ENCODE peak calls at places on chromosomes 7 and 10, in seven cellular contexts. One of them, this sample, is unnamed.
A peak's percentile ranks its signal among the peaks of the same experiment; 100 is the strongest.

GRCh38 chr7:157438121-157439025 is 101.6 kb downstream of the DNAJB6 start:
- DNase-seq in GM04504: no peak
- DNase-seq in GM23338: no peak
- DNase-seq in fibroblast of pulmonary artery: no peak
- DNase-seq in NCI-H1092 treated with DMSO at 0.1 percent for 48 hours: no peak
- DNase-seq in activated CD4-positive, alpha-beta T cell treated with anti-CD3 and anti-CD28 coated beads, Interleukin-2, amount 50 U/mL, for 1 hour: no peak
- DNase-seq in NCI-H748 treated with DMSO at 0.1 percent for 48 hours: no peak
- DNase-seq in this sample: no peak

GRCh38 chr10:66277481-66277880 is 648.4 kb upstream of the LRRTM3 start:
- DNase-seq in fibroblast of pulmonary artery: no peak
- DNase-seq in NCI-H1092 treated with DMSO at 0.1 percent for 48 hours: no peak
- DNase-seq in GM04504: no peak
- DNase-seq in activated CD4-positive, alpha-beta T cell treated with anti-CD3 and anti-CD28 coated beads, Interleukin-2, amount 50 U/mL, for 1 hour: no peak
- DNase-seq in GM23338: peak; percentile 51
- DNase-seq in NCI-H748 treated with DMSO at 0.1 percent for 48 hours: no peak
- DNase-seq in this sample: no peak

GRCh38 chr10:127906548-127907377 is at the start of gene PTPRE:
- DNase-seq in activated CD4-positive, alpha-beta T cell treated with anti-CD3 and anti-CD28 coated beads, Interleukin-2, amount 50 U/mL, for 1 hour: peak; percentile 60
- DNase-seq in GM04504: peak; percentile 28
- DNase-seq in NCI-H1092 treated with DMSO at 0.1 percent for 48 hours: peak; percentile 2
- DNase-seq in fibroblast of pulmonary artery: peak; percentile 69
- DNase-seq in NCI-H748 treated with DMSO at 0.1 percent for 48 hours: no peak
- DNase-seq in GM23338: peak; percentile 83
- DNase-seq in this sample: peak; percentile 48

GRCh38 chr7:38565289-38565688 is 65.9 kb downstream of the AMPH start:
- DNase-seq in fibroblast of pulmonary artery: no peak
- DNase-seq in activated CD4-positive, alpha-beta T cell treated with anti-CD3 and anti-CD28 coated beads, Interleukin-2, amount 50 U/mL, for 1 hour: no peak
- DNase-seq in NCI-H1092 treated with DMSO at 0.1 percent for 48 hours: no peak
- DNase-seq in GM23338: no peak
- DNase-seq in GM04504: no peak
- DNase-seq in NCI-H748 treated with DMSO at 0.1 percent for 48 hours: no peak
- DNase-seq in this sample: no peak

GRCh38 chr10:99630439-99630838 is 10.2 kb upstream of the SLC25A28 start:
- DNase-seq in NCI-H1092 treated with DMSO at 0.1 percent for 48 hours: no peak
- DNase-seq in GM23338: no peak
- DNase-seq in NCI-H748 treated with DMSO at 0.1 percent for 48 hours: no peak
- DNase-seq in GM04504: no peak
- DNase-seq in activated CD4-positive, alpha-beta T cell treated with anti-CD3 and anti-CD28 coated beads, Interleukin-2, amount 50 U/mL, for 1 hour: no peak
- DNase-seq in fibroblast of pulmonary artery: peak; percentile 75
- DNase-seq in this sample: peak; percentile 60

GRCh38 chr7:17690030-17690429 is 250.3 kb downstream of the SNX13 start:
- DNase-seq in NCI-H1092 treated with DMSO at 0.1 percent for 48 hours: no peak
- DNase-seq in NCI-H748 treated with DMSO at 0.1 percent for 48 hours: no peak
- DNase-seq in fibroblast of pulmonary artery: peak; percentile 89
- DNase-seq in activated CD4-positive, alpha-beta T cell treated with anti-CD3 and anti-CD28 coated beads, Interleukin-2, amount 50 U/mL, for 1 hour: no peak
- DNase-seq in GM04504: no peak
- DNase-seq in GM23338: no peak
- DNase-seq in this sample: peak; percentile 99

GRCh38 chr7:132436121-132436520 is 140.1 kb downstream of the PLXNA4 start:
- DNase-seq in NCI-H748 treated with DMSO at 0.1 percent for 48 hours: no peak
- DNase-seq in GM04504: no peak
- DNase-seq in GM23338: no peak
- DNase-seq in NCI-H1092 treated with DMSO at 0.1 percent for 48 hours: no peak
- DNase-seq in fibroblast of pulmonary artery: no peak
- DNase-seq in activated CD4-positive, alpha-beta T cell treated with anti-CD3 and anti-CD28 coated beads, Interleukin-2, amount 50 U/mL, for 1 hour: no peak
- DNase-seq in this sample: no peak

GRCh38 chr10:68327889-68328786 is 3.7 kb upstream of the HNRNPH3 start:
- DNase-seq in GM23338: peak; percentile 67
- DNase-seq in NCI-H748 treated with DMSO at 0.1 percent for 48 hours: no peak
- DNase-seq in GM04504: peak; percentile 69
- DNase-seq in NCI-H1092 treated with DMSO at 0.1 percent for 48 hours: peak; percentile 73
- DNase-seq in activated CD4-positive, alpha-beta T cell treated with anti-CD3 and anti-CD28 coated beads, Interleukin-2, amount 50 U/mL, for 1 hour: no peak
- DNase-seq in fibroblast of pulmonary artery: peak; percentile 85
- DNase-seq in this sample: peak; percentile 68

GRCh38 chr10:127720903-127721302 is 16.1 kb upstream of the FOXI2 start:
- DNase-seq in GM23338: peak; percentile 22
- DNase-seq in NCI-H1092 treated with DMSO at 0.1 percent for 48 hours: no peak
- DNase-seq in activated CD4-positive, alpha-beta T cell treated with anti-CD3 and anti-CD28 coated beads, Interleukin-2, amount 50 U/mL, for 1 hour: no peak
- DNase-seq in fibroblast of pulmonary artery: no peak
- DNase-seq in GM04504: no peak
- DNase-seq in NCI-H748 treated with DMSO at 0.1 percent for 48 hours: no peak
- DNase-seq in this sample: no peak

GRCh38 chr10:31620236-31621151 is 301.5 kb downstream of the ZEB1 start:
- DNase-seq in GM04504: no peak
- DNase-seq in NCI-H1092 treated with DMSO at 0.1 percent for 48 hours: no peak
- DNase-seq in activated CD4-positive, alpha-beta T cell treated with anti-CD3 and anti-CD28 coated beads, Interleukin-2, amount 50 U/mL, for 1 hour: no peak
- DNase-seq in fibroblast of pulmonary artery: peak; percentile 58
- DNase-seq in NCI-H748 treated with DMSO at 0.1 percent for 48 hours: no peak
- DNase-seq in GM23338: peak; percentile 80
- DNase-seq in this sample: peak; percentile 93

GRCh38 chr10:104393387-104393786 is 39.8 kb downstream of the CFAP58 start:
- DNase-seq in NCI-H748 treated with DMSO at 0.1 percent for 48 hours: no peak
- DNase-seq in GM04504: no peak
- DNase-seq in NCI-H1092 treated with DMSO at 0.1 percent for 48 hours: no peak
- DNase-seq in GM23338: peak; percentile 19
- DNase-seq in fibroblast of pulmonary artery: no peak
- DNase-seq in activated CD4-positive, alpha-beta T cell treated with anti-CD3 and anti-CD28 coated beads, Interleukin-2, amount 50 U/mL, for 1 hour: no peak
- DNase-seq in this sample: no peak

GRCh38 chr10:123346581-123346980 is 192.4 kb downstream of the BUB3 start:
- DNase-seq in activated CD4-positive, alpha-beta T cell treated with anti-CD3 and anti-CD28 coated beads, Interleukin-2, amount 50 U/mL, for 1 hour: no peak
- DNase-seq in NCI-H1092 treated with DMSO at 0.1 percent for 48 hours: no peak
- DNase-seq in NCI-H748 treated with DMSO at 0.1 percent for 48 hours: no peak
- DNase-seq in fibroblast of pulmonary artery: no peak
- DNase-seq in GM23338: no peak
- DNase-seq in GM04504: no peak
- DNase-seq in this sample: no peak

GRCh38 chr7:113083132-113083833 is 3.3 kb downstream of the GPR85 start:
- DNase-seq in NCI-H748 treated with DMSO at 0.1 percent for 48 hours: no peak
- DNase-seq in fibroblast of pulmonary artery: no peak
- DNase-seq in NCI-H1092 treated with DMSO at 0.1 percent for 48 hours: no peak
- DNase-seq in activated CD4-positive, alpha-beta T cell treated with anti-CD3 and anti-CD28 coated beads, Interleukin-2, amount 50 U/mL, for 1 hour: no peak
- DNase-seq in GM23338: peak; percentile 14
- DNase-seq in GM04504: no peak
- DNase-seq in this sample: no peak

GRCh38 chr10:129784891-129785290 is 179.2 kb downstream of the EBF3 start:
- DNase-seq in fibroblast of pulmonary artery: no peak
- DNase-seq in GM23338: no peak
- DNase-seq in NCI-H1092 treated with DMSO at 0.1 percent for 48 hours: no peak
- DNase-seq in activated CD4-positive, alpha-beta T cell treated with anti-CD3 and anti-CD28 coated beads, Interleukin-2, amount 50 U/mL, for 1 hour: no peak
- DNase-seq in GM04504: no peak
- DNase-seq in NCI-H748 treated with DMSO at 0.1 percent for 48 hours: no peak
- DNase-seq in this sample: no peak

GRCh38 chr10:123295644-123296043 is 141.4 kb downstream of the BUB3 start:
- DNase-seq in GM23338: no peak
- DNase-seq in fibroblast of pulmonary artery: no peak
- DNase-seq in activated CD4-positive, alpha-beta T cell treated with anti-CD3 and anti-CD28 coated beads, Interleukin-2, amount 50 U/mL, for 1 hour: no peak
- DNase-seq in NCI-H1092 treated with DMSO at 0.1 percent for 48 hours: no peak
- DNase-seq in NCI-H748 treated with DMSO at 0.1 percent for 48 hours: no peak
- DNase-seq in GM04504: no peak
- DNase-seq in this sample: no peak

GRCh38 chr7:2639151-2639993 is 7.6 kb downstream of the TTYH3 start:
- DNase-seq in fibroblast of pulmonary artery: no peak
- DNase-seq in NCI-H1092 treated with DMSO at 0.1 percent for 48 hours: no peak
- DNase-seq in GM23338: no peak
- DNase-seq in GM04504: no peak
- DNase-seq in NCI-H748 treated with DMSO at 0.1 percent for 48 hours: no peak
- DNase-seq in activated CD4-positive, alpha-beta T cell treated with anti-CD3 and anti-CD28 coated beads, Interleukin-2, amount 50 U/mL, for 1 hour: no peak
- DNase-seq in this sample: no peak

GRCh38 chr10:102335184-102335583 is 60.3 kb upstream of the NFKB2 start:
- DNase-seq in GM23338: no peak
- DNase-seq in fibroblast of pulmonary artery: peak; percentile 43
- DNase-seq in activated CD4-positive, alpha-beta T cell treated with anti-CD3 and anti-CD28 coated beads, Interleukin-2, amount 50 U/mL, for 1 hour: no peak
- DNase-seq in GM04504: no peak
- DNase-seq in NCI-H748 treated with DMSO at 0.1 percent for 48 hours: no peak
- DNase-seq in NCI-H1092 treated with DMSO at 0.1 percent for 48 hours: no peak
- DNase-seq in this sample: no peak

GRCh38 chr7:132846086-132846485 is 235.8 kb downstream of the CHCHD3 start:
- DNase-seq in NCI-H748 treated with DMSO at 0.1 percent for 48 hours: no peak
- DNase-seq in NCI-H1092 treated with DMSO at 0.1 percent for 48 hours: no peak
- DNase-seq in GM04504: no peak
- DNase-seq in fibroblast of pulmonary artery: no peak
- DNase-seq in GM23338: no peak
- DNase-seq in activated CD4-positive, alpha-beta T cell treated with anti-CD3 and anti-CD28 coated beads, Interleukin-2, amount 50 U/mL, for 1 hour: no peak
- DNase-seq in this sample: no peak

GRCh38 chr7:100897111-100897608 is 1.5 kb upstream of the ACHE start:
- DNase-seq in GM04504: no peak
- DNase-seq in NCI-H1092 treated with DMSO at 0.1 percent for 48 hours: no peak
- DNase-seq in NCI-H748 treated with DMSO at 0.1 percent for 48 hours: no peak
- DNase-seq in fibroblast of pulmonary artery: no peak
- DNase-seq in activated CD4-positive, alpha-beta T cell treated with anti-CD3 and anti-CD28 coated beads, Interleukin-2, amount 50 U/mL, for 1 hour: peak; percentile 57
- DNase-seq in GM23338: peak; percentile 70
- DNase-seq in this sample: no peak

GRCh38 chr7:101166909-101167644 is 1.7 kb upstream of the VGF start:
- DNase-seq in NCI-H748 treated with DMSO at 0.1 percent for 48 hours: no peak
- DNase-seq in NCI-H1092 treated with DMSO at 0.1 percent for 48 hours: no peak
- DNase-seq in GM23338: peak; percentile 98
- DNase-seq in GM04504: no peak
- DNase-seq in fibroblast of pulmonary artery: no peak
- DNase-seq in activated CD4-positive, alpha-beta T cell treated with anti-CD3 and anti-CD28 coated beads, Interleukin-2, amount 50 U/mL, for 1 hour: no peak
- DNase-seq in this sample: peak; percentile 52

GRCh38 chr7:25537678-25538375 is 309.5 kb upstream of the NPVF start:
- DNase-seq in GM23338: no peak
- DNase-seq in fibroblast of pulmonary artery: no peak
- DNase-seq in activated CD4-positive, alpha-beta T cell treated with anti-CD3 and anti-CD28 coated beads, Interleukin-2, amount 50 U/mL, for 1 hour: no peak
- DNase-seq in GM04504: no peak
- DNase-seq in NCI-H748 treated with DMSO at 0.1 percent for 48 hours: no peak
- DNase-seq in NCI-H1092 treated with DMSO at 0.1 percent for 48 hours: no peak
- DNase-seq in this sample: no peak

GRCh38 chr7:131170440-131171105 is 157.1 kb upstream of the MKLN1 start:
- DNase-seq in GM23338: no peak
- DNase-seq in activated CD4-positive, alpha-beta T cell treated with anti-CD3 and anti-CD28 coated beads, Interleukin-2, amount 50 U/mL, for 1 hour: no peak
- DNase-seq in GM04504: no peak
- DNase-seq in fibroblast of pulmonary artery: peak; percentile 31
- DNase-seq in NCI-H1092 treated with DMSO at 0.1 percent for 48 hours: no peak
- DNase-seq in NCI-H748 treated with DMSO at 0.1 percent for 48 hours: no peak
- DNase-seq in this sample: no peak

GRCh38 chr7:101862280-101863220 is 45.1 kb downstream of the CUX1 start:
- DNase-seq in GM04504: no peak
- DNase-seq in GM23338: peak; percentile 60
- DNase-seq in NCI-H748 treated with DMSO at 0.1 percent for 48 hours: no peak
- DNase-seq in fibroblast of pulmonary artery: no peak
- DNase-seq in activated CD4-positive, alpha-beta T cell treated with anti-CD3 and anti-CD28 coated beads, Interleukin-2, amount 50 U/mL, for 1 hour: no peak
- DNase-seq in NCI-H1092 treated with DMSO at 0.1 percent for 48 hours: no peak
- DNase-seq in this sample: peak; percentile 19

GRCh38 chr10:66642217-66642616 is 283.6 kb upstream of the LRRTM3 start:
- DNase-seq in NCI-H1092 treated with DMSO at 0.1 percent for 48 hours: no peak
- DNase-seq in GM23338: no peak
- DNase-seq in activated CD4-positive, alpha-beta T cell treated with anti-CD3 and anti-CD28 coated beads, Interleukin-2, amount 50 U/mL, for 1 hour: no peak
- DNase-seq in NCI-H748 treated with DMSO at 0.1 percent for 48 hours: no peak
- DNase-seq in fibroblast of pulmonary artery: no peak
- DNase-seq in GM04504: no peak
- DNase-seq in this sample: no peak

GRCh38 chr10:29676732-29677131 is 42.0 kb upstream of the SVIL start:
- DNase-seq in GM23338: no peak
- DNase-seq in GM04504: no peak
- DNase-seq in fibroblast of pulmonary artery: no peak
- DNase-seq in activated CD4-positive, alpha-beta T cell treated with anti-CD3 and anti-CD28 coated beads, Interleukin-2, amount 50 U/mL, for 1 hour: no peak
- DNase-seq in NCI-H748 treated with DMSO at 0.1 percent for 48 hours: no peak
- DNase-seq in NCI-H1092 treated with DMSO at 0.1 percent for 48 hours: no peak
- DNase-seq in this sample: no peak